ENCODE peak calls at places on chromosomes 5 and 9, in ten cellular contexts. One of them, this sample, is unnamed.

GRCh38 chr9:91100878-91101450 is 260.8 kb downstream of the AUH start:
- DNase-seq in stimulated activated CD8-positive, alpha-beta memory T cell treated with anti-CD3 and anti-CD28 coated beads, Interleukin-4, amount 100 ng/mL, for 1 hour: no peak
- DNase-seq in NCI-H146: peak
- DNase-seq in nephron progenitor cell: no peak
- DNase-seq in T-cell: no peak
- DNase-seq in ureter: peak
- DNase-seq in EL: peak
- DNase-seq in left kidney: no peak
- DNase-seq in RPMI7951: peak
- DNase-seq in GM12892: no peak
- DNase-seq in this sample: no peak

GRCh38 chr5:133324926-133325325 is 273.1 kb downstream of the HSPA4 start:
- DNase-seq in EL: no peak
- DNase-seq in GM12892: no peak
- DNase-seq in RPMI7951: no peak
- DNase-seq in nephron progenitor cell: no peak
- DNase-seq in ureter: no peak
- DNase-seq in stimulated activated CD8-positive, alpha-beta memory T cell treated with anti-CD3 and anti-CD28 coated beads, Interleukin-4, amount 100 ng/mL, for 1 hour: no peak
- DNase-seq in NCI-H146: no peak
- DNase-seq in T-cell: no peak
- DNase-seq in left kidney: no peak
- DNase-seq in this sample: no peak

GRCh38 chr9:121989010-121989409 is 104.1 kb downstream of the TTLL11 start:
- DNase-seq in GM12892: no peak
- DNase-seq in nephron progenitor cell: no peak
- DNase-seq in RPMI7951: no peak
- DNase-seq in T-cell: no peak
- DNase-seq in stimulated activated CD8-positive, alpha-beta memory T cell treated with anti-CD3 and anti-CD28 coated beads, Interleukin-4, amount 100 ng/mL, for 1 hour: no peak
- DNase-seq in NCI-H146: no peak
- DNase-seq in left kidney: peak
- DNase-seq in EL: no peak
- DNase-seq in ureter: no peak
- DNase-seq in this sample: no peak

GRCh38 chr9:134784612-134785305 is 95.9 kb upstream of the FCN2 start:
- DNase-seq in GM12892: no peak
- DNase-seq in stimulated activated CD8-positive, alpha-beta memory T cell treated with anti-CD3 and anti-CD28 coated beads, Interleukin-4, amount 100 ng/mL, for 1 hour: no peak
- DNase-seq in RPMI7951: no peak
- DNase-seq in ureter: no peak
- DNase-seq in EL: no peak
- DNase-seq in nephron progenitor cell: no peak
- DNase-seq in left kidney: no peak
- DNase-seq in T-cell: no peak
- DNase-seq in NCI-H146: no peak
- DNase-seq in this sample: no peak

GRCh38 chr9:13898957-13899356 is 415.0 kb downstream of the NFIB start:
- DNase-seq in EL: no peak
- DNase-seq in RPMI7951: no peak
- DNase-seq in T-cell: no peak
- DNase-seq in GM12892: no peak
- DNase-seq in left kidney: peak
- DNase-seq in NCI-H146: no peak
- DNase-seq in stimulated activated CD8-positive, alpha-beta memory T cell treated with anti-CD3 and anti-CD28 coated beads, Interleukin-4, amount 100 ng/mL, for 1 hour: no peak
- DNase-seq in nephron progenitor cell: no peak
- DNase-seq in ureter: no peak
- DNase-seq in this sample: no peak

GRCh38 chr5:170070556-170071412 is 34.9 kb upstream of the FOXI1 start:
- DNase-seq in left kidney: peak
- DNase-seq in stimulated activated CD8-positive, alpha-beta memory T cell treated with anti-CD3 and anti-CD28 coated beads, Interleukin-4, amount 100 ng/mL, for 1 hour: no peak
- DNase-seq in GM12892: no peak
- DNase-seq in NCI-H146: no peak
- DNase-seq in EL: peak
- DNase-seq in RPMI7951: no peak
- DNase-seq in nephron progenitor cell: peak
- DNase-seq in ureter: no peak
- DNase-seq in T-cell: no peak
- DNase-seq in this sample: no peak

GRCh38 chr9:28318515-28318914 is 745.2 kb upstream of the C9orf72 start:
- DNase-seq in RPMI7951: no peak
- DNase-seq in NCI-H146: no peak
- DNase-seq in T-cell: no peak
- DNase-seq in EL: no peak
- DNase-seq in ureter: no peak
- DNase-seq in left kidney: no peak
- DNase-seq in nephron progenitor cell: no peak
- DNase-seq in GM12892: no peak
- DNase-seq in stimulated activated CD8-positive, alpha-beta memory T cell treated with anti-CD3 and anti-CD28 coated beads, Interleukin-4, amount 100 ng/mL, for 1 hour: no peak
- DNase-seq in this sample: no peak

GRCh38 chr5:116738948-116739339 is 164.3 kb upstream of the SEMA6A start:
- DNase-seq in GM12892: no peak
- DNase-seq in EL: no peak
- DNase-seq in nephron progenitor cell: no peak
- DNase-seq in stimulated activated CD8-positive, alpha-beta memory T cell treated with anti-CD3 and anti-CD28 coated beads, Interleukin-4, amount 100 ng/mL, for 1 hour: no peak
- DNase-seq in NCI-H146: no peak
- DNase-seq in ureter: no peak
- DNase-seq in T-cell: no peak
- DNase-seq in left kidney: no peak
- DNase-seq in RPMI7951: no peak
- DNase-seq in this sample: no peak

GRCh38 chr9:38240051-38240450 is 152.5 kb upstream of the ALDH1B1 start:
- DNase-seq in nephron progenitor cell: no peak
- DNase-seq in T-cell: no peak
- DNase-seq in NCI-H146: no peak
- DNase-seq in left kidney: no peak
- DNase-seq in EL: no peak
- DNase-seq in ureter: no peak
- DNase-seq in stimulated activated CD8-positive, alpha-beta memory T cell treated with anti-CD3 and anti-CD28 coated beads, Interleukin-4, amount 100 ng/mL, for 1 hour: no peak
- DNase-seq in GM12892: no peak
- DNase-seq in RPMI7951: no peak
- DNase-seq in this sample: no peak

GRCh38 chr5:10555134-10555733 is 8.6 kb upstream of the ANKRD33B start:
- DNase-seq in ureter: no peak
- DNase-seq in EL: peak
- DNase-seq in nephron progenitor cell: no peak
- DNase-seq in GM12892: no peak
- DNase-seq in left kidney: no peak
- DNase-seq in RPMI7951: peak
- DNase-seq in NCI-H146: peak
- DNase-seq in T-cell: no peak
- DNase-seq in stimulated activated CD8-positive, alpha-beta memory T cell treated with anti-CD3 and anti-CD28 coated beads, Interleukin-4, amount 100 ng/mL, for 1 hour: no peak
- DNase-seq in this sample: no peak

GRCh38 chr9:23380821-23381220 is 445.2 kb downstream of the ELAVL2 start:
- DNase-seq in RPMI7951: no peak
- DNase-seq in T-cell: no peak
- DNase-seq in stimulated activated CD8-positive, alpha-beta memory T cell treated with anti-CD3 and anti-CD28 coated beads, Interleukin-4, amount 100 ng/mL, for 1 hour: no peak
- DNase-seq in left kidney: no peak
- DNase-seq in EL: no peak
- DNase-seq in ureter: no peak
- DNase-seq in GM12892: no peak
- DNase-seq in nephron progenitor cell: no peak
- DNase-seq in NCI-H146: no peak
- DNase-seq in this sample: no peak

GRCh38 chr5:1883120-1883924 is 597 bp upstream of the IRX4 start:
- DNase-seq in nephron progenitor cell: peak
- DNase-seq in EL: no peak
- DNase-seq in NCI-H146: peak
- DNase-seq in stimulated activated CD8-positive, alpha-beta memory T cell treated with anti-CD3 and anti-CD28 coated beads, Interleukin-4, amount 100 ng/mL, for 1 hour: no peak
- DNase-seq in T-cell: no peak
- DNase-seq in ureter: no peak
- DNase-seq in left kidney: no peak
- DNase-seq in GM12892: no peak
- DNase-seq in RPMI7951: no peak
- DNase-seq in this sample: no peak

GRCh38 chr9:116837038-116837998 is 150.2 kb downstream of the TRIM32 start:
- DNase-seq in RPMI7951: no peak
- DNase-seq in ureter: peak
- DNase-seq in GM12892: no peak
- DNase-seq in stimulated activated CD8-positive, alpha-beta memory T cell treated with anti-CD3 and anti-CD28 coated beads, Interleukin-4, amount 100 ng/mL, for 1 hour: no peak
- DNase-seq in NCI-H146: peak
- DNase-seq in EL: no peak
- DNase-seq in T-cell: no peak
- DNase-seq in left kidney: no peak
- DNase-seq in nephron progenitor cell: no peak
- DNase-seq in this sample: no peak